ENCODE peak calls at places on chromosome X, in ten cellular contexts. N is GM10248; M is nephron progenitor cell; R is ELF-1; C is mammary epithelial cell; S is cerebellum; Z is NCI-H446 treated with DMSO at 0.1 percent for 48 hours; L is NCI-H2081; B is iris pigment epithelial cell; F is effector CD4-positive, alpha-beta T cell. X is an unnamed sample.

GRCh38 chrX:136666088-136666487 is 18.1 kb downstream of the CD40LG start:
- DNase-seq in C (no peak), R (no peak), L (no peak), M (no peak), N (no peak), S (no peak), B (no peak), F (no peak), Z (no peak), X (no peak)

GRCh38 chrX:137566746-137567473 is 983 bp downstream of the ZIC3 start:
- DNase-seq in F (no peak), S (no peak), R (peak), Z (no peak), L (peak), N (no peak), B (no peak), C (no peak), M (peak), X (no peak)

GRCh38 chrX:123771449-123772064 is 38.7 kb upstream of the THOC2 start:
- DNase-seq in Z (no peak), L (no peak), S (no peak), M (no peak), N (no peak), C (no peak), R (no peak), F (no peak), B (no peak), X (no peak)

GRCh38 chrX:52284865-52285264 is 84.0 kb upstream of the XAGE2 start:
- DNase-seq in N (no peak), F (no peak), C (no peak), M (no peak), B (no peak), S (no peak), R (no peak), L (no peak), Z (no peak), X (no peak)

GRCh38 chrX:133709486-133709885 is 275.9 kb downstream of the GPC3 start:
- DNase-seq in F (no peak), C (no peak), L (no peak), S (no peak), B (no peak), N (no peak), Z (no peak), M (no peak), R (no peak), X (no peak)

GRCh38 chrX:15050395-15050794 is 177.2 kb downstream of the MOSPD2 start:
- DNase-seq in M (no peak), S (no peak), R (no peak), C (no peak), N (no peak), L (no peak), B (no peak), F (no peak), Z (no peak), X (no peak)

GRCh38 chrX:77451041-77451440 is 3.9 kb downstream of the FGF16 start:
- DNase-seq in S (no peak), F (no peak), C (peak), L (no peak), Z (no peak), M (no peak), N (no peak), R (no peak), B (peak), X (no peak)

GRCh38 chrX:74458738-74459137 is 37.4 kb downstream of the SLC16A2 start:
- DNase-seq in M (no peak), B (peak), N (no peak), L (no peak), C (peak), S (no peak), R (no peak), F (no peak), Z (no peak), X (peak)

GRCh38 chrX:20521245-20521644 is 254.5 kb upstream of the RPS6KA3 start:
- DNase-seq in Z (no peak), S (no peak), L (no peak), B (peak), M (no peak), F (no peak), N (no peak), R (peak), C (peak), X (no peak)

GRCh38 chrX:47093248-47093647 is 15.0 kb downstream of the RGN start:
- DNase-seq in B (peak), S (peak), L (peak), Z (peak), M (no peak), N (no peak), C (peak), R (no peak), F (no peak), X (peak)

GRCh38 chrX:44974462-44974861 is 101.5 kb downstream of the KDM6A start:
- DNase-seq in Z (no peak), S (no peak), C (peak), B (peak), R (no peak), F (no peak), L (no peak), N (no peak), M (no peak), X (no peak)

GRCh38 chrX:114075073-114075673 is 508.7 kb upstream of the HTR2C start:
- DNase-seq in S (no peak), Z (no peak), F (no peak), C (no peak), B (no peak), M (no peak), R (no peak), N (no peak), L (no peak), X (no peak)

GRCh38 chrX:9539611-9540387 is 74.9 kb downstream of the TBL1X start:
- DNase-seq in L (peak), Z (no peak), S (no peak), B (no peak), F (no peak), R (no peak), M (no peak), N (no peak), C (no peak), X (no peak)

GRCh38 chrX:103400931-103401330 is 24.6 kb downstream of the BEX3 start:
- DNase-seq in R (no peak), F (no peak), C (no peak), L (no peak), B (no peak), Z (no peak), N (no peak), M (peak), S (no peak), X (no peak)

GRCh38 chrX:67544871-67545771 is 1.3 kb downstream of the AR start:
- DNase-seq in C (no peak), L (no peak), S (no peak), F (no peak), R (peak), N (peak), B (peak), M (peak), Z (no peak), X (no peak)

GRCh38 chrX:133229361-133229760 is 11.2 kb upstream of the TFDP3 start:
- DNase-seq in Z (no peak), S (no peak), F (no peak), B (peak), L (no peak), M (no peak), N (no peak), R (no peak), C (peak), X (peak)

GRCh38 chrX:28058906-28059305 is 77.7 kb upstream of the DCAF8L1 start:
- DNase-seq in S (no peak), F (no peak), C (no peak), M (no peak), B (peak), R (no peak), L (peak), N (no peak), Z (no peak), X (no peak)

GRCh38 chrX:50770702-50771101 is 43.3 kb downstream of the SHROOM4 start:
- DNase-seq in R (peak), L (no peak), B (peak), S (no peak), M (no peak), N (no peak), F (no peak), Z (no peak), C (peak), X (peak)

GRCh38 chrX:133574716-133575115 is 159.4 kb upstream of the GPC4 start:
- DNase-seq in N (no peak), R (no peak), C (no peak), F (no peak), M (no peak), B (no peak), L (no peak), S (no peak), Z (no peak), X (no peak)

GRCh38 chrX:11319689-11320302 is 26.6 kb downstream of the AMELX start:
- DNase-seq in C (no peak), L (no peak), M (no peak), F (no peak), R (no peak), B (peak), Z (no peak), S (no peak), N (no peak), X (no peak)

GRCh38 chrX:80808160-80808735 is 1.4 kb downstream of the BRWD3 start:
- DNase-seq in B (peak), Z (peak), M (peak), F (peak), C (peak), R (peak), L (peak), N (peak), S (peak), X (peak)

GRCh38 chrX:107715331-107716044 is 60.1 kb downstream of the TSC22D3 start:
- DNase-seq in L (no peak), N (no peak), C (peak), S (peak), F (peak), Z (no peak), B (no peak), R (peak), M (no peak), X (no peak)

GRCh38 chrX:68983004-68983857 is 154.4 kb downstream of the EFNB1 start:
- DNase-seq in M (no peak), Z (no peak), N (peak), L (no peak), R (no peak), S (no peak), F (no peak), B (no peak), C (no peak), X (no peak)

GRCh38 chrX:103847174-103847870 is 15.3 kb upstream of the RAB9B start:
- DNase-seq in F (no peak), M (no peak), S (no peak), Z (no peak), B (peak), C (peak), N (no peak), R (no peak), L (no peak), X (no peak)

GRCh38 chrX:24259544-24260240 is 54.2 kb downstream of the SUPT20HL2 start:
- DNase-seq in M (peak), C (peak), Z (peak), S (peak), B (peak), R (peak), F (no peak), N (peak), L (peak), X (peak)

GRCh38 chrX:119870626-119871131 is 854 bp downstream of the RNF113A start:
- DNase-seq in Z (no peak), F (peak), S (peak), B (peak), N (no peak), M (peak), C (peak), R (peak), L (peak), X (peak)

GRCh38 chrX:151000901-151001301 is 17.8 kb downstream of the HMGB3 start:
- DNase-seq in S (no peak), F (no peak), M (no peak), N (no peak), C (no peak), R (no peak), B (no peak), L (no peak), Z (no peak), X (no peak)

GRCh38 chrX:124023838-124024238 is 62.3 kb downstream of the STAG2 start:
- DNase-seq in C (peak), F (no peak), B (peak), N (no peak), S (no peak), M (no peak), Z (no peak), R (no peak), L (no peak), X (no peak)

GRCh38 chrX:40108084-40108958 is 10.6 kb upstream of the BCOR start:
- DNase-seq in C (no peak), B (peak), L (peak), S (peak), N (no peak), R (peak), Z (peak), M (peak), F (no peak), X (peak)

GRCh38 chrX:104513162-104513561 is 52.8 kb upstream of the IL1RAPL2 start:
- DNase-seq in R (no peak), L (no peak), M (no peak), N (no peak), C (no peak), F (no peak), Z (no peak), B (no peak), S (no peak), X (no peak)

GRCh38 chrX:110108381-110108796 is 105.5 kb downstream of the TMEM164 start:
- DNase-seq in L (peak), N (no peak), Z (no peak), R (no peak), S (no peak), C (no peak), F (no peak), B (peak), M (no peak), X (no peak)

GRCh38 chrX:93404121-93404520 is 269.3 kb downstream of the NAP1L3 start:
- DNase-seq in C (no peak), B (no peak), M (no peak), S (no peak), Z (no peak), R (no peak), L (no peak), N (no peak), F (no peak), X (no peak)

GRCh38 chrX:123927845-123928244 is 33.7 kb upstream of the STAG2 start:
- DNase-seq in R (no peak), S (no peak), C (no peak), F (no peak), Z (no peak), N (no peak), L (no peak), M (no peak), B (no peak), X (no peak)

GRCh38 chrX:65522739-65523372 is 11.7 kb downstream of the LAS1L start:
- DNase-seq in C (peak), B (peak), M (no peak), Z (no peak), F (no peak), N (no peak), L (no peak), R (no peak), S (no peak), X (no peak)